ENCODE peak calls at places on chromosome 6, in six cellular contexts. V, W, Y, R, H and M are unnamed samples.

GRCh38 chr6:56574292-56574691 is 68.4 kb downstream of the DST start:
- DNase-seq in V (no peak), H (no peak), Y (no peak), W (no peak), R (no peak), M (no peak)

GRCh38 chr6:38115633-38116022 is 296.1 kb downstream of the ZFAND3 start:
- DNase-seq in Y (no peak), R (no peak), W (no peak), V (no peak), H (no peak), M (no peak)

GRCh38 chr6:27777614-27778355 is 134.4 kb downstream of the OR2B2 start:
- DNase-seq in W (no peak), V (peak), R (no peak), H (no peak), Y (no peak), M (no peak)

GRCh38 chr6:79410806-79411205 is 126.4 kb downstream of the LCA5 start:
- DNase-seq in R (no peak), H (no peak), W (no peak), V (no peak), Y (no peak), M (no peak)

GRCh38 chr6:32975886-32976285 is 7.5 kb downstream of the BRD2 start:
- DNase-seq in H (no peak), W (no peak), R (no peak), Y (no peak), V (no peak), M (no peak)

GRCh38 chr6:80182291-80182690 is 75.8 kb downstream of the BCKDHB start:
- DNase-seq in R (no peak), H (no peak), Y (no peak), W (no peak), V (peak), M (no peak)

GRCh38 chr6:126261792-126262421 is 78.0 kb upstream of the CENPW start:
- DNase-seq in Y (no peak), V (no peak), H (no peak), W (no peak), R (no peak), M (no peak)

GRCh38 chr6:51153109-51153508 is 334.4 kb downstream of the TFAP2B start:
- DNase-seq in W (no peak), R (no peak), H (no peak), Y (no peak), V (no peak), M (no peak)

GRCh38 chr6:7973603-7974002 is 63.0 kb upstream of the TXNDC5 start:
- DNase-seq in W (no peak), R (no peak), H (no peak), V (no peak), Y (no peak), M (no peak)

GRCh38 chr6:79630400-79630882 is 688 bp upstream of the SH3BGRL2 start:
- DNase-seq in H (no peak), R (no peak), V (no peak), Y (no peak), W (no peak), M (no peak)

GRCh38 chr6:142833054-142833453 is 111.9 kb downstream of the HIVEP2 start:
- DNase-seq in H (no peak), R (no peak), W (no peak), V (peak), Y (no peak), M (no peak)

GRCh38 chr6:97136644-97137358 is 146.2 kb downstream of the MMS22L start:
- DNase-seq in H (no peak), W (no peak), Y (no peak), V (no peak), R (no peak), M (no peak)

GRCh38 chr6:111602481-111603404 is 2.9 kb downstream of the TRAF3IP2 start:
- DNase-seq in H (no peak), R (no peak), V (peak), Y (no peak), W (peak), M (no peak)

GRCh38 chr6:112525749-112526148 is 178.6 kb downstream of the RFPL4B start:
- DNase-seq in H (no peak), R (no peak), Y (no peak), V (no peak), W (no peak), M (no peak)

GRCh38 chr6:35417979-35418661 is 34.0 kb upstream of the FANCE start:
- DNase-seq in H (no peak), W (no peak), Y (no peak), R (no peak), V (no peak), M (no peak)

GRCh38 chr6:43391448-43392031 is 22.1 kb upstream of the ZNF318 start:
- DNase-seq in Y (no peak), V (no peak), W (no peak), H (no peak), R (no peak), M (no peak)

GRCh38 chr6:29850011-29850553 is 22.5 kb downstream of the HLA-G start:
- DNase-seq in Y (no peak), R (peak), H (no peak), V (peak), W (no peak), M (no peak)

GRCh38 chr6:4905858-4906257 is 98.0 kb downstream of the RPP40 start:
- DNase-seq in Y (no peak), W (no peak), H (no peak), V (no peak), R (no peak), M (no peak)

GRCh38 chr6:86943819-86944407 is 6.6 kb downstream of the HTR1E start:
- DNase-seq in R (no peak), H (no peak), W (no peak), Y (no peak), V (no peak), M (no peak)

GRCh38 chr6:29702519-29703103 is 20.6 kb upstream of the HLA-F start:
- DNase-seq in W (peak), Y (peak), V (peak), R (peak), H (no peak), M (peak)

GRCh38 chr6:45835725-45836437 is 179.8 kb downstream of the CLIC5 start:
- DNase-seq in H (no peak), V (no peak), R (no peak), Y (no peak), W (no peak), M (no peak)

GRCh38 chr6:36132221-36132895 is 2.0 kb downstream of the MAPK13 start:
- DNase-seq in H (no peak), R (no peak), Y (no peak), W (no peak), V (no peak), M (no peak)

GRCh38 chr6:139602577-139602976 is 228.1 kb upstream of the CITED2 start:
- DNase-seq in W (no peak), V (no peak), H (no peak), Y (no peak), R (no peak), M (no peak)
- TF ChIP-seq CTCF in W (no peak), V (no peak), H (no peak), Y (no peak), R (no peak), M (no peak)

GRCh38 chr6:150016324-150017185 is 8.8 kb downstream of the RAET1L start:
- DNase-seq in V (peak), Y (no peak), W (peak), H (peak), R (peak), M (peak)
- TF ChIP-seq CTCF in V (peak), Y (peak), W (peak), H (peak), R (no peak), M (peak)

GRCh38 chr6:20210158-20210557 is 2.1 kb downstream of the MBOAT1 start:
- DNase-seq in Y (no peak), V (no peak), H (no peak), W (no peak), R (no peak), M (no peak)

GRCh38 chr6:20211037-20211940 is 980 bp downstream of the MBOAT1 start:
- DNase-seq in W (no peak), R (peak), H (peak), V (peak), Y (no peak), M (peak)

GRCh38 chr6:20211941-20212391 is 303 bp downstream of the MBOAT1 start:
- DNase-seq in H (peak), Y (peak), W (no peak), V (peak), R (peak), M (peak)

GRCh38 chr6:20213271-20213798 is 1.1 kb upstream of the MBOAT1 start:
- DNase-seq in W (no peak), V (peak), Y (no peak), R (no peak), H (no peak), M (no peak)

GRCh38 chr6:20212392-20213111 is at the start of gene MBOAT1:
- DNase-seq in Y (peak), H (peak), R (peak), W (peak), V (peak), M (peak)
- TF ChIP-seq CTCF in Y (no peak), H (no peak), R (peak), W (peak), V (no peak), M (no peak)

DNA sequence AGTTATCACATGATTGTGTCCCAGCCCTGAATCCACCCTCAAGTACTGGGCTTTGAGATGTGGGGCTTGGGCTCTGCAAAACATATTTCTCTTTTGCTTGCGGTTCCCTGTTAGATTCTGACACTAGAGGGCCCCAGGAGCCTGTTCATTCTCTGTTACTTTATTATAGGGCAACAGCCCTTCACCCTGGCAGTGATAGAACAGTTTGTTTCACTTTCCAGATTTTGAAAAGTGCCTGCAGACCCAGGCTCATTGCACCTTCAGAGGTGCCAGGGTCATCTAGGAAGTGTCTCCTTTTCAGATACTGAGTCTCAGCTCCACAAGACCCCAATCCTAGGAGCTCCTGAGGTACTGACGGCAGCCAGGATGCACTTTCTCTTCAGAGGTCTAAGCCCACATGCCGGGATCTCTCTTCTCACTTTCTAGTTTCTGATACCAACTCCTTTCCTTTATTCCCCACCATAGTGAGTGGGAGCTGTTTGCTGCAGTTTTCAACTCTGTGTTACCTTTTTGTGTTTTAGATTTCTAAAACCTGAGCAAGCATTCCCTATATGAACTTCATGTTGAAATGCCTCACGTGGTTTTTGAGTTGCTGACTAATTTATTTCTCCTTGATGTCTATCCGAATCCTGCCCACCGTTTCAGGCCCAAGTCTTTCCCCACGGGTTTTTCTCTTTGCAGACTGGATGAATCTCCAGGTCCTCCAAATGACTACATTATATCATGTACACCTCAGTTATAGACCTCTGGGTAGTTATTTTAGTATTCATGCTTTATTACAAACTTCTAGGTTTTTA is 10.9 kb downstream of the ABT1 start:
- DNase-seq in H (peak), V (peak), W (no peak), R (peak), Y (no peak), M (peak)
- TF ChIP-seq CTCF in H (peak), V (peak), W (peak), R (peak), Y (peak), M (peak)

DNA sequence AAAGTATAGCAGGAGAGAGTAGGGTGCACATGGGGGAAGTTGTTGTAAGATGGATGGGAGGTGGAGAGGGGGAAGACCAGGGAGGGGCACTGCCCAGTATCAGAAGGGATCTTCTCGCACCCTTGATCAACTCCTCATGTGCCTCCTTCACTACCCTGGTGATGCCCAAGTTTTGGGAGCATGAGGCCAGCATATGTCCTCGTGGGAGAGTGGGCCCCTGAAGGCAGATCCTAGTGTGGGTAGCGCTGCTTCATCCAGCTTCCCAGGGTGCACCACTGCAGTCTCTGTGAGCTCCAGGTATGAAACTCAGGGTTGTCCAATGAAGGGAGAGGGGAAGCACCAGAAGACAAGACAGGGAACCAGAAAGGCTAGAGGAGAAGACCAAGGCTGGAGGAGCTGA is 82.2 kb upstream of the FOXP4 start:
- DNase-seq in R (no peak), W (no peak), Y (no peak), V (no peak), H (no peak), M (no peak)
- TF ChIP-seq CTCF in R (no peak), W (no peak), Y (no peak), V (no peak), H (no peak), M (no peak)

DNA sequence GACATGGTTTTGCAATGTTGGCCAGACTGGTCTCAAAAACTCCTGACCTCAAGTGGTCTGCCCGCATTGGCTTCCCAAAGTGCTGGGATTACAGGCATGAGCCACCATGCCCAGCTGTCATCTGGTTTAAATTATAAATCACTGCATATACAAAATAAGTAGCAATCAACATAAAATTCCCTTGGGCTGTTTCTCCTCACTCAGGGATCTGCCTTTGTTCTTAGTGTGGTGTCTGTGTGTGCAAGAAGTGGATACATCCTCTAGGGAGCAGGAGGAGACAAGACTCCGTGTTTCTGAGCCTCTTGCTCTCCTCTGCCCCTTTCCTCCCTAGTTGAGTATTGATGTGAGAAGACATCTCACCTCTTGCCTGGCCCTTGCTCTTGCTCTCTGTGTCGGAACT is 65.2 kb upstream of the ADGRF4 start:
- DNase-seq in R (no peak), V (peak), Y (no peak), W (no peak), H (no peak), M (no peak)
- TF ChIP-seq CTCF in R (no peak), V (peak), Y (no peak), W (no peak), H (no peak), M (peak)

DNA sequence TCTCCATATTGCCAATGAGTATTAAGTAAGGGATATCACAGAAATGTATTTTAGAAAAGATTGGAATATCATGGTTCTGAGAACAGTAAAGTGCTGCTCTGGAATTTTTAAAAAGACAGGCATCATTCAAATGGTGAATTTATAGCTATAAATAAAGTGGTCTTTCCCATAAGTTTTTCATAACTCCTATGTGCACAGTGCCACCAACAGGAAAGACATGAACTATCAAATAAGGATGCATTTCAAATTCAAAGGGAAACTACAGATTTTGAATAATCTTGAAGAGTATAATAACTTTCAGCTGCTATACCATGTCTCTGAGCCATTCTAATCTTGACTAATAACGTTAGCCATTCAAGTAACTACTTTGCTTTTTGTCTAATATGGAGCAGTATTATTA is 456.8 kb upstream of the GJE1 start:
- DNase-seq in V (peak), Y (no peak), R (no peak), H (no peak), W (no peak), M (no peak)
- TF ChIP-seq CTCF in V (peak), Y (no peak), R (no peak), H (peak), W (peak), M (no peak)

GRCh38 chr6:106608080-106608668 is 21.1 kb downstream of the RTN4IP1 start:
- DNase-seq in V (peak), W (no peak), Y (no peak), R (peak), H (peak), M (peak)
- TF ChIP-seq CTCF in V (peak), W (peak), Y (peak), R (peak), H (peak), M (peak)